ENCODE peak calls at places on chromosomes 7 and 10, in four cellular contexts. N is A549, G is HepG2, A is K562. K is an unnamed sample.

GRCh38 chr7:65251851-65252620 is 121.6 kb upstream of the ZNF92 start:
- DNase-seq in A (peak; percentile 78), N (peak; percentile 63), G (peak; percentile 53), K (peak; percentile 27)

GRCh38 chr10:68171539-68172080 is 60.3 kb downstream of the ATOH7 start:
- DNase-seq in G (no peak), A (no peak), N (no peak), K (no peak)

GRCh38 chr7:68841004-68841403 is 757.3 kb upstream of the AUTS2 start:
- DNase-seq in A (no peak), N (no peak), G (no peak), K (no peak)

GRCh38 chr7:81819861-81820260 is 50.0 kb upstream of the HGF start:
- DNase-seq in A (no peak), N (no peak), G (no peak), K (no peak)

GRCh38 chr10:16713290-16713689 is 103.9 kb downstream of the RSU1 start:
- DNase-seq in N (no peak), G (no peak), A (no peak), K (no peak)

GRCh38 chr10:59585046-59585700 is 124.5 kb downstream of the SLC16A9 start:
- DNase-seq in N (no peak), G (no peak), A (no peak), K (no peak)

GRCh38 chr7:105652359-105652993 is 71.2 kb upstream of the EFCAB10 start:
- DNase-seq in G (peak; percentile 62), A (peak; percentile 88), N (peak; percentile 90), K (no peak)

GRCh38 chr10:114272696-114273095 is 33.6 kb downstream of the VWA2 start:
- DNase-seq in N (no peak), A (no peak), G (no peak), K (no peak)

DNA sequence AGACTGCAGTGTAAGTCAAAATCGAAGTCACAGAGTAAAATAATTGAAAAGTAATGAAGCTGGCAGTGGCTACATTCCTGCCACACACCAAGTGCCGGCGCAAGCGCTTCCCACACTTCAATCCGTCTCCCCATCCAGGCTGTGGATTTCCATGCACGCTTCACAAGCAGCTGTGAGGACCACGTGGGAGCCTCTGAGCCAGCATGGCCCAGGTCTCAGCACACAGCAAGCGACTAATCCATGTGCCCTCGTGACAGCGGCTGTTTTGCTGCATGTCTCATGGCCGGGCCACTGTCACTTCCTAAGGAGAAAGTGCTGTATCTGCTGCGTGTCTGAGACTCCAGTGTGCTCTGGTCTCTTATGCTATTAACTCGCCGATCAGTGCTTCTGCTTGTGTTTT is 566.9 kb downstream of the DNAJB6 start:
- DNase-seq in G (no peak), A (no peak), N (no peak), K (no peak)
- TF ChIP-seq CHD4 in G (no peak), A (no peak), N (no peak), K (no peak)

GRCh38 chr10:47405829-47406547 is 21.9 kb upstream of the ZNF488 start:
- DNase-seq in G (no peak), N (no peak), A (no peak), K (no peak)
- TF ChIP-seq CHD4 in G (no peak), N (no peak), A (no peak), K (no peak)

DNA sequence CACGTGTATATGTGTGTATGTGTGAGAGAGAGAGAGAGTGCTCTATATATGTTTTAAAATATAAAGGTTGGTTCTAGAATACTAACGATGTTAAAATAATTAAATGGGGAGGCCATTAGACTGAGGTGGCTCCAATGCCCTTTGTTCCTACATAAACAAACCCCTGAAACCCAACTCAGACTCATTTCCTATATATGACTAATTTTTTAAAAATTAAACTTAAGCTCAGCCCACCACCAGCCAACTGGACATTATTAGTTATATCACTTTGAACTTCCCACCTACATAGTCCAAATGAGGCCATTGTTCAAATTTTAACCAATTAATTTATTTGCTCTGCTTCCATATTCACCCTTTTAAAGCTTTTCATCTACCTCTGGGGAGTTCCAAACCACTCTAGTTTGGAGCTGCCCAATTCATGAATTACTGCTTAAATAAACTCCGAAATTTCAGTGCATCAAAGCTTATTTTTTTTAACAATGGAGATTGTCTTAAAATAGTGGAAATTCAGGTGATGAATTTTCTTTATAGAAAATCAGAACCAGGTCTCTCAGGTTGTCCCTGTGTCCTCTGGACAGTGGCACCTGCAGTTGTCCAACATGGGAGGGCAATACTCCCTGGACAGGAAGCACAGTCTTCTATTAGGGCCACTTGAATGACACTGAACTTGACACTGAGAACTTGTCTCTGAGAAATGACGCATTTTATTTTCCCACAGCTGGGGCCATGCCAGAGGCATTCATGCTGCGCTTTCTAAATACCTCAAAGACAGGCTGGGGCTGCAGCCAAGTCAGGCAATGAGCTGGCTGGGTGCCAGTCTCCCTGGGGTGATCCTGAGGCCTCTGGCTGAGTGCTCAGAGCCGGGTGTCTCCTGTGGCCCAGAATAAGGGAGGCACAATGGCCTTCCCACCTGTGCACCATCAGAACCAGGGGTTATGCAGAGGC is 109.5 kb upstream of the TMEM72 start:
- DNase-seq in G (peak; percentile 9), A (no peak), N (no peak), K (no peak)
- TF ChIP-seq CHD4 in G (no peak), A (no peak), N (no peak), K (no peak)

DNA sequence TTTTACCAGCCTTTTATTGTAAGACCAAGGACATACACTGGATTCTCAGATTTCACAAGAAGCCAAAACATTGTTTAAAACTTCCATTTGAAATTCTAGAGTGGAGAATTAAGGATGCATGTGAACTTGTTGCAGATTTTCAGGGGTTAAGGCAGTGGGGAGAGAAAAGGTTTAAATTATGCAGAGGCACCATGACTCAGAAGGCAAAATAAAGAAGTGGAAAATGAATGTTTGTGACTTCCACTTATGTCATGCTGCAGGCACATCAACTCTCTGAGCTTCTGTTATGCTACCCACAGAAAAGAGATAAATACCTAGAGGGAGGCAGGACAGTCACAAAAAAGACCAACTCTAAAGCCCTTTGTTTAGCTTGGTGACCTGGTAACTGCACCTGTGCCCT is 84.4 kb upstream of the BET1 start:
- DNase-seq in A (no peak), N (no peak), G (no peak), K (no peak)
- TF ChIP-seq CHD4 in A (no peak), N (no peak), G (no peak), K (no peak)

DNA sequence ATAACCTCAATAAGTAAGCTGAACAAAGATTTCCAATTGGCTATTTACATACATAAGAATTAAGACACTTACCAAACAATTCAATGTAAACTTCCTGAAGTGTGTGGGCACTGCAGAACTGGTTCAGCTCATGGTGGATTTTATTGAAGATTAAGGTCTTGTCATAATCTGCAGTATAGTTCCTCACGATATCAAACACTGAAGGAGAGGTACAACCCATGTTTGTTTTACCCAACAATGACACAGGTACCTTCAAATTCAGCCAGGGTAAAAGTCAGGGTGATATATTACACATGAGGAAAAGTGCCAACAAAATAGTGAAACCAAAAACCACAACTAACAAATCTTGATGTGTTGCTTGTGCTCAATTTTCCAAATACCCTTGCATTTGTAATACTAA is 10.0 kb downstream of the ERLIN1 start:
- DNase-seq in A (no peak), N (no peak), G (no peak), K (no peak)
- TF ChIP-seq CHD4 in A (no peak), N (no peak), G (no peak), K (no peak)

GRCh38 chr10:21427804-21428481 is 97.5 kb downstream of the SKIDA1 start:
- DNase-seq in A (no peak), N (no peak), G (peak; percentile 24), K (no peak)
- TF ChIP-seq CHD4 in A (no peak), N (no peak), G (no peak), K (no peak)